ENCODE peak calls at places on chromosomes 12 and 14, in five cellular contexts. V is spleen, K is adrenal gland, J is neural progenitor cell, H is GM06990. Z is an unnamed sample.

GRCh38 chr12:124159655-124160054 is 135.2 kb upstream of the RFLNA start:
- DNase-seq in V (no peak), K (no peak), J (no peak), H (no peak), Z (no peak)

GRCh38 chr12:117564885-117565284 is 203.5 kb upstream of the NOS1 start:
- DNase-seq in V (no peak), K (no peak), J (peak; percentile 64), H (no peak), Z (peak; percentile 23)

GRCh38 chr12:49146406-49146805 is 15.2 kb upstream of the TUBA1B start:
- DNase-seq in V (no peak), K (no peak), J (no peak), H (no peak), Z (no peak)

GRCh38 chr12:96220902-96221301 is 26.7 kb downstream of the ELK3 start:
- DNase-seq in V (no peak), K (no peak), J (no peak), H (no peak), Z (no peak)

GRCh38 chr12:93778306-93778705 is 101.1 kb downstream of the CRADD start:
- DNase-seq in V (no peak), K (peak; percentile 63), J (no peak), H (no peak), Z (no peak)

GRCh38 chr12:13948631-13949030 is 32.8 kb downstream of the GRIN2B start:
- DNase-seq in V (no peak), K (no peak), J (no peak), H (no peak), Z (no peak)

GRCh38 chr12:7439579-7440505 is 4.1 kb downstream of the CD163L1 start:
- DNase-seq in V (peak; percentile 81), K (peak; percentile 21), J (peak; percentile 79), H (no peak), Z (peak; percentile 83)

GRCh38 chr12:90099288-90099687 is 390.6 kb upstream of the ATP2B1 start:
- DNase-seq in V (no peak), K (no peak), J (no peak), H (no peak), Z (no peak)

GRCh38 chr12:22283006-22283506 is 51.5 kb downstream of the ST8SIA1 start:
- DNase-seq in V (no peak), K (no peak), J (no peak), H (no peak), Z (no peak)

GRCh38 chr12:19198272-19198671 is 68.7 kb downstream of the PLEKHA5 start:
- DNase-seq in V (no peak), K (no peak), J (no peak), H (no peak), Z (no peak)

GRCh38 chr12:47237751-47238211 is 158.0 kb upstream of the AMIGO2 start:
- DNase-seq in V (no peak), K (no peak), J (no peak), H (no peak), Z (no peak)

GRCh38 chr14:68391292-68392014 is 401.4 kb downstream of the ZFP36L1 start:
- DNase-seq in V (no peak), K (no peak), J (no peak), H (no peak), Z (no peak)

GRCh38 chr14:26597136-26598080 is at the start of gene NOVA1:
- DNase-seq in V (peak; percentile 67), K (peak; percentile 30), J (peak; percentile 75), H (no peak), Z (peak; percentile 68)

GRCh38 chr12:15788266-15789214 is 648 bp downstream of the EPS8 start:
- DNase-seq in V (no peak), K (peak; percentile 42), J (peak; percentile 59), H (no peak), Z (peak; percentile 67)

GRCh38 chr14:103093856-103094405 is 594 bp upstream of the EXOC3L4 start:
- DNase-seq in V (no peak), K (no peak), J (no peak), H (no peak), Z (no peak)

GRCh38 chr12:103422328-103422727 is 73.4 kb downstream of the C12orf42 start:
- DNase-seq in V (no peak), K (no peak), J (peak; percentile 63), H (no peak), Z (no peak)

GRCh38 chr12:58750484-58750883 is 169.8 kb downstream of the LRIG3 start:
- DNase-seq in V (no peak), K (no peak), J (no peak), H (no peak), Z (no peak)

GRCh38 chr12:42977451-42978230 is 388.1 kb upstream of the PRICKLE1 start:
- DNase-seq in V (no peak), K (no peak), J (no peak), H (no peak), Z (no peak)

GRCh38 chr14:89330236-89331002 is 86.6 kb downstream of the FOXN3 start:
- DNase-seq in V (no peak), K (peak; percentile 67), J (no peak), H (no peak), Z (no peak)

GRCh38 chr14:92651793-92652382 is 96.5 kb downstream of the LGMN start:
- DNase-seq in V (peak; percentile 95), K (no peak), J (no peak), H (peak; percentile 53), Z (no peak)

GRCh38 chr12:93347054-93347786 is 30.5 kb upstream of the NUDT4 start:
- DNase-seq in V (no peak), K (no peak), J (no peak), H (no peak), Z (no peak)

GRCh38 chr14:65095633-65096205 is 6.6 kb downstream of the MAX start:
- DNase-seq in V (no peak), K (peak; percentile 56), J (no peak), H (no peak), Z (no peak)

GRCh38 chr12:71636704-71637115 is 26.9 kb downstream of the ZFC3H1 start:
- DNase-seq in V (no peak), K (no peak), J (peak; percentile 91), H (peak; percentile 32), Z (peak; percentile 57)

GRCh38 chr12:48296586-48297396 is 53.9 kb downstream of the ZNF641 start:
- DNase-seq in V (peak; percentile 87), K (peak; percentile 83), J (peak; percentile 88), H (peak; percentile 13), Z (peak; percentile 75)

GRCh38 chr12:48777501-48778400 is 11.1 kb downstream of the ADCY6 start:
- DNase-seq in V (no peak), K (no peak), J (no peak), H (no peak), Z (peak; percentile 87)

GRCh38 chr12:130161261-130162231 is 718 bp upstream of the FZD10 start:
- DNase-seq in V (no peak), K (no peak), J (peak; percentile 88), H (no peak), Z (peak; percentile 90)

GRCh38 chr12:108055135-108055534 is 74.0 kb upstream of the WSCD2 start:
- DNase-seq in V (no peak), K (no peak), J (peak; percentile 58), H (no peak), Z (peak; percentile 22)

GRCh38 chr12:113863455-113863845 is 102.7 kb downstream of the RBM19 start:
- DNase-seq in V (no peak), K (no peak), J (no peak), H (no peak), Z (no peak)

GRCh38 chr14:92981726-92982125 is 58.8 kb downstream of the CHGA start:
- DNase-seq in V (peak; percentile 48), K (no peak), J (no peak), H (no peak), Z (no peak)

GRCh38 chr12:70217416-70217815 is 25.8 kb upstream of the CNOT2 start:
- DNase-seq in V (no peak), K (no peak), J (no peak), H (no peak), Z (no peak)

GRCh38 chr12:78530065-78530765 is 334.4 kb upstream of the SYT1 start:
- DNase-seq in V (no peak), K (no peak), J (peak; percentile 36), H (no peak), Z (no peak)

GRCh38 chr12:94841904-94842610 is 161.4 kb downstream of the NDUFA12 start:
- DNase-seq in V (no peak), K (no peak), J (no peak), H (no peak), Z (no peak)

GRCh38 chr12:52165096-52165855 is 26.5 kb downstream of the KRT80 start:
- DNase-seq in V (no peak), K (no peak), J (no peak), H (no peak), Z (no peak)
- H3K4me3 ChIP-seq in V (no peak overlapping the region), K (no peak overlapping the region), J (no peak overlapping the region), H (no peak overlapping the region), Z (no peak overlapping the region)

DNA sequence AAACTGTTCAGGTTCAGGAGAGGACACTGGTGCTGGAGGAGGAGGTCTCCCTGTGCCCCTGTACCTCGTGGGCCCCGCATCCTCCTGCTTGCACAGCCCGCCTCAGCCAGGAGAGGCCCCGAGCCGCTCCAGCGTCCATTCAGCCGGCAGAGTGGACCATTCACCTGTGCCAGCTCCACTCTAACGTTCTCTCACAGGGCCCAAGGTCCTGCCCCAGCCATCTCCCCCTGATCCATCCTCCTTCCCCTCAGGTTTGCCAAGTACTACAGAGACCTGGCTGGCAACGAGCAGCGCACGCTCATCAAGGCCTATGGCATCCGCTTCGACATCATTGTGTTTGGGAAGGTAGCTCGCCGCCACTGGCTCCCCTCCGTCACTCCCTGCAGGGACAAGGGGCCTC is 22.2 kb downstream of the P2RX4 start:
- DNase-seq in V (peak; percentile 64), K (no peak), J (no peak), H (no peak), Z (no peak)
- H3K36me3 ChIP-seq in V (peaks cover 83% of the 10 kb centered on the region), K (peaks cover 28% of the 10 kb centered on the region), J (no peaks in the 10 kb centered on the region), H (peaks cover 31% of the 10 kb centered on the region), Z (peaks cover 2% of the 10 kb centered on the region)

DNA sequence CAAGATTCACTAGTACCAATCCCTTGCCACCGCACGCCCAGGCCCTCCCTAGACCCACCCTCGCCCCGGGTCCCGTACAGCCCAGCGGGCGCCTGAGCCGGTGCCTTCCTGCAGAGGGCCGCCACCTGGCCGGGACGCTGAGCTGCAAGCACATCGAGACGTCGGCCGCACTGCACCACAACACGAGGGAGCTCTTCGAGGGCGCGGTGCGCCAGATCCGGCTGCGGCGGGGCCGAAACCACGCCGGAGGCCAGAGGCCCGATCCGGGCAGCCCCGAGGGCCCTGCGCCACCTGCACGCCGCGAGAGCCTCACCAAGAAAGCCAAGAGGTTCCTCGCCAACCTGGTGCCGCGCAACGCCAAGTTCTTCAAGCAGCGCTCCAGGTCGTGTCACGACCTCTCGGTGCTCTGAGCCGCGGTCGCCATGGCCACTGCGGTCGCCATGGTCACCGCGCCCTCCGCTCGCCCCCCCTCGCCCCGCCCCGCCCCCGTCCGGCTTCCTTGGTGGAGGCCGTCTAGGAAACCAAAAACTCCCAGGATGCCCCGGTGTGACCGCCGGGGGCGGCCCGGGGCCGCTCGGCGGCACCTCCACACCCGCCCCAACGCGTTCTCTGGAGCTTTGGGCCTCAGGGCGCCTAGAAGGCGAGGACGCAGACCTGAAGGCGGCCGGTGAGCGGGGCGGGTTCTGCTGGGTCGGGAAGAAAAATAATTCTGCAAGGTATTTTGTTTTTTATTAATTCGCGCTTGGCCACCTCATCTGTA is 3.7 kb downstream of the REM2 start:
- DNase-seq in V (peak; percentile 94), K (peak; percentile 80), J (peak; percentile 89), H (peak; percentile 92), Z (peak; percentile 94)
- H3K4me3 ChIP-seq in V (peak overlapping the region; percentile 56), K (peak overlapping the region; percentile 35), J (peak overlapping the region; percentile 52), H (peak overlapping the region; percentile 63), Z (peak overlapping the region; percentile 73)

DNA sequence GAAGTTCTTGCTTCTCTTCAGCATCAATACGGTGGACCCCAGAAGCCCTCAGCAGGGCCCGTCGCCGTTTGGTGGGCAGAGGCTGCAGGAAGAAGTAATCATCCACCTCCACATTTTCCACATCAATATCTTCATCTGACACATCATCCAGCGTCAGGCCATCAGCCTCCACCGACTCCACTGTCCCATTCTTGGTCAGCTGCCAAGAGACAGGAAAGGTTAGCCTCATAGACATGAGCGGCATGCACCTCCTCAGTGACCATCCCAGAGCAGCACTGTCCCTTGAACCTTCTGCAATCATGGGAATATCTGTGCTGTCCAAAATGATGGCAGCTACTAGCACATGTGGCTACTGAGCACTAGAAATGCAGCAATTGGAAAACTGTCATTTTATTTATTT is 15.6 kb downstream of the CSRNP2 start:
- DNase-seq in V (no peak), K (no peak), J (no peak), H (no peak), Z (no peak)
- H3K36me3 ChIP-seq in V (peaks cover 100% of the 10 kb centered on the region), K (peaks cover 84% of the 10 kb centered on the region), J (peaks cover 7% of the 10 kb centered on the region), H (peaks cover 7% of the 10 kb centered on the region), Z (peaks cover 39% of the 10 kb centered on the region)